ENCODE peak calls at places on chromosomes 7 and 10, in five cellular contexts. One of them, this sample, is unnamed.

GRCh38 chr10:114498413-114499111 is 94.3 kb upstream of the AFAP1L2 start:
- DNase-seq in IMR-90: no peak
- DNase-seq in SK-N-SH: no peak
- DNase-seq in K562: no peak
- DNase-seq in A549: no peak
- DNase-seq in this sample: peak

GRCh38 chr10:43680035-43680434 is 31.4 kb upstream of the ZNF32 start:
- DNase-seq in IMR-90: peak
- DNase-seq in SK-N-SH: no peak
- DNase-seq in K562: peak
- DNase-seq in A549: no peak
- DNase-seq in this sample: no peak

GRCh38 chr7:1931248-1931950 is 261.3 kb downstream of the ELFN1 start:
- DNase-seq in IMR-90: peak
- DNase-seq in SK-N-SH: no peak
- DNase-seq in K562: no peak
- DNase-seq in A549: no peak
- DNase-seq in this sample: no peak

GRCh38 chr10:84204122-84204521 is 9.8 kb downstream of the CDHR1 start:
- DNase-seq in IMR-90: no peak
- DNase-seq in SK-N-SH: peak
- DNase-seq in K562: peak
- DNase-seq in A549: no peak
- DNase-seq in this sample: no peak

GRCh38 chr10:1074063-1074747 is 18.0 kb downstream of the WDR37 start:
- DNase-seq in IMR-90: no peak
- DNase-seq in SK-N-SH: no peak
- DNase-seq in K562: no peak
- DNase-seq in A549: no peak
- DNase-seq in this sample: no peak

GRCh38 chr7:101941481-101942383 is 124.3 kb downstream of the CUX1 start:
- DNase-seq in IMR-90: peak
- DNase-seq in SK-N-SH: no peak
- DNase-seq in K562: peak
- DNase-seq in A549: peak
- DNase-seq in this sample: no peak

GRCh38 chr10:13732485-13732884 is 145.7 kb downstream of the PRPF18 start:
- DNase-seq in IMR-90: no peak
- DNase-seq in SK-N-SH: no peak
- DNase-seq in K562: no peak
- DNase-seq in A549: no peak
- DNase-seq in this sample: no peak

GRCh38 chr10:69479737-69480412 is 28.6 kb downstream of the TSPAN15 start:
- DNase-seq in IMR-90: no peak
- DNase-seq in SK-N-SH: no peak
- DNase-seq in K562: no peak
- DNase-seq in A549: no peak
- DNase-seq in this sample: no peak

GRCh38 chr10:133100706-133101463 is 13.2 kb downstream of the ADGRA1 start:
- DNase-seq in IMR-90: no peak
- DNase-seq in SK-N-SH: no peak
- DNase-seq in K562: peak
- DNase-seq in A549: no peak
- DNase-seq in this sample: no peak

GRCh38 chr10:59688921-59689351 is 20.7 kb downstream of the SLC16A9 start:
- DNase-seq in IMR-90: no peak
- DNase-seq in SK-N-SH: no peak
- DNase-seq in K562: no peak
- DNase-seq in A549: no peak
- DNase-seq in this sample: no peak

GRCh38 chr10:78299861-78300453 is 266.3 kb downstream of the RPS24 start:
- DNase-seq in IMR-90: no peak
- DNase-seq in SK-N-SH: no peak
- DNase-seq in K562: no peak
- DNase-seq in A549: no peak
- DNase-seq in this sample: peak

GRCh38 chr10:121659236-121659635 is 61.0 kb upstream of the FGFR2 start:
- DNase-seq in IMR-90: no peak
- DNase-seq in SK-N-SH: no peak
- DNase-seq in K562: no peak
- DNase-seq in A549: no peak
- DNase-seq in this sample: no peak

GRCh38 chr10:113087082-113088029 is 137.3 kb downstream of the TCF7L2 start:
- DNase-seq in IMR-90: peak
- DNase-seq in SK-N-SH: no peak
- DNase-seq in K562: peak
- DNase-seq in A549: peak
- DNase-seq in this sample: no peak

GRCh38 chr7:96723622-96724021 is 14.0 kb upstream of the SEM1 start:
- DNase-seq in IMR-90: no peak
- DNase-seq in SK-N-SH: no peak
- DNase-seq in K562: no peak
- DNase-seq in A549: no peak
- DNase-seq in this sample: no peak

GRCh38 chr7:9835204-9835603 is 1138.5 kb upstream of the PHF14 start:
- DNase-seq in IMR-90: no peak
- DNase-seq in SK-N-SH: no peak
- DNase-seq in K562: no peak
- DNase-seq in A549: no peak
- DNase-seq in this sample: no peak

GRCh38 chr10:78165617-78166016 is 132.0 kb downstream of the RPS24 start:
- DNase-seq in IMR-90: no peak
- DNase-seq in SK-N-SH: peak
- DNase-seq in K562: no peak
- DNase-seq in A549: no peak
- DNase-seq in this sample: no peak

GRCh38 chr7:133433165-133433812 is 180.4 kb downstream of the EXOC4 start:
- DNase-seq in IMR-90: no peak
- DNase-seq in SK-N-SH: no peak
- DNase-seq in K562: no peak
- DNase-seq in A549: no peak
- DNase-seq in this sample: no peak
- TF ChIP-seq RCOR1 in IMR-90: no peak
- TF ChIP-seq RCOR1 in SK-N-SH: no peak
- TF ChIP-seq RCOR1 in K562: no peak
- TF ChIP-seq RCOR1 in A549: no peak
- TF ChIP-seq RCOR1 in this sample: no peak

DNA sequence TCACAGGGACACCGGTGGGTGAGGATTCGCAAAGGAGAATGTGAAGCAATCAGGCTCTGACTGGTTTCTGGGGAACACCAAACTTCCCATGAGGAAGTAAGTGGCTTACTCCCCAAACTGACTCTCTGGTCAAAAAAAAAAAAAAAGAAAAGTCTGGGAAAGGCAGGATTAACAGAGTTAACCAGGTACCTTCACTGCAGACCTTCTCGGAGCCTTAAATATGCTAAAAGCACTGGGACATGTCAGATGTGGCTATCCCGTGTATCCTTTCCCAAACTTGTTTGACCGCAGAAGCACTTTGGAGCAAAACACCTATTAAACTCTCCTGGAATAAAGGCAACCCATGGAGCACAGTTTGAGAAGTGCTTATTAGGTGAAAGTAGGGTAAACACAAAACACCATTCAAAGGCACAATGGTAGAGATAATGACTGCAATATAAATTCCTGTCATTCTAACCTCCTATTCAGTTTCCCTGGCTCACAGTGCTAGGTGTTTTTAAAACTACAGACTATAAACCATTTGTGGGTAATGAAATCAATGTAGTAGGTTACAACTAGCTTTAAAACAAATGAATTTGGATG is 44.1 kb upstream of the MXI1 start:
- DNase-seq in IMR-90: no peak
- DNase-seq in SK-N-SH: no peak
- DNase-seq in K562: no peak
- DNase-seq in A549: no peak
- DNase-seq in this sample: no peak
- TF ChIP-seq RCOR1 in IMR-90: no peak
- TF ChIP-seq RCOR1 in SK-N-SH: no peak
- TF ChIP-seq RCOR1 in K562: no peak
- TF ChIP-seq RCOR1 in A549: no peak
- TF ChIP-seq RCOR1 in this sample: no peak

GRCh38 chr7:100823534-100823933 is 3.8 kb downstream of the EPHB4 start:
- DNase-seq in IMR-90: no peak
- DNase-seq in SK-N-SH: no peak
- DNase-seq in K562: no peak
- DNase-seq in A549: no peak
- DNase-seq in this sample: no peak
- TF ChIP-seq RCOR1 in IMR-90: no peak
- TF ChIP-seq RCOR1 in SK-N-SH: no peak
- TF ChIP-seq RCOR1 in K562: no peak
- TF ChIP-seq RCOR1 in A549: no peak
- TF ChIP-seq RCOR1 in this sample: no peak

DNA sequence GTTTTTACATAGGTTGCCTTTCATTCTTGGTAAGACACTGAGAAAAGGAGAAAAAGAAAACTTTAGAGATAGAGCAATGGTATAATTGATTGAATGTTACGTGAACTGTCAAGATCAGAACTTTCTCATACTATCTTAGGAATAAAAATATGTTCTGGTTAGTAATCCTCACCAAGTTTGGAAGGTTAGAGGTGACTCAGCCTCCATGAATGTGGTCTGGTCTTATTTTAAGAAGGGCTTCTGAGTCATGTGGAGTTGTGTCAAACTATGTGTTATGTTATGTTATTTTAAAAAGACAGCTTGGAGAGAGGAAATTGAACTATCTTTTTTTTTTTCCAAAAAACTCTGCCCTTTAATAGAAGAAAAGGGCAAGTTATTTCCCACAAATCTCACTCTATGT is 458.6 kb upstream of the KLF6 start:
- DNase-seq in IMR-90: peak
- DNase-seq in SK-N-SH: no peak
- DNase-seq in K562: no peak
- DNase-seq in A549: peak
- DNase-seq in this sample: no peak
- TF ChIP-seq RCOR1 in IMR-90: no peak
- TF ChIP-seq RCOR1 in SK-N-SH: no peak
- TF ChIP-seq RCOR1 in K562: no peak
- TF ChIP-seq RCOR1 in A549: no peak
- TF ChIP-seq RCOR1 in this sample: no peak

GRCh38 chr7:55516399-55516798 is 55.9 kb downstream of the VOPP1 start:
- DNase-seq in IMR-90: no peak
- DNase-seq in SK-N-SH: no peak
- DNase-seq in K562: no peak
- DNase-seq in A549: no peak
- DNase-seq in this sample: no peak

GRCh38 chr7:55514546-55515265 is 57.6 kb downstream of the VOPP1 start:
- DNase-seq in IMR-90: no peak
- DNase-seq in SK-N-SH: no peak
- DNase-seq in K562: no peak
- DNase-seq in A549: no peak
- DNase-seq in this sample: no peak

GRCh38 chr7:55517191-55517633 is 55.1 kb downstream of the VOPP1 start:
- DNase-seq in IMR-90: peak
- DNase-seq in SK-N-SH: no peak
- DNase-seq in K562: no peak
- DNase-seq in A549: no peak
- DNase-seq in this sample: peak

GRCh38 chr7:55513849-55514248 is 58.5 kb downstream of the VOPP1 start:
- DNase-seq in IMR-90: no peak
- DNase-seq in SK-N-SH: no peak
- DNase-seq in K562: no peak
- DNase-seq in A549: no peak
- DNase-seq in this sample: no peak

GRCh38 chr7:55515569-55516279 is 56.6 kb downstream of the VOPP1 start:
- DNase-seq in IMR-90: no peak
- DNase-seq in SK-N-SH: no peak
- DNase-seq in K562: no peak
- DNase-seq in A549: no peak
- DNase-seq in this sample: no peak
- TF ChIP-seq RCOR1 in IMR-90: no peak
- TF ChIP-seq RCOR1 in SK-N-SH: no peak
- TF ChIP-seq RCOR1 in K562: no peak
- TF ChIP-seq RCOR1 in A549: no peak
- TF ChIP-seq RCOR1 in this sample: peak

GRCh38 chr10:17123062-17123661 is 6.4 kb downstream of the CUBN start:
- DNase-seq in IMR-90: peak
- DNase-seq in SK-N-SH: no peak
- DNase-seq in K562: no peak
- DNase-seq in A549: no peak
- DNase-seq in this sample: no peak

GRCh38 chr10:17123961-17124360 is 5.7 kb downstream of the CUBN start:
- DNase-seq in IMR-90: no peak
- DNase-seq in SK-N-SH: no peak
- DNase-seq in K562: no peak
- DNase-seq in A549: no peak
- DNase-seq in this sample: no peak

GRCh38 chr10:17119845-17120244 is 9.8 kb downstream of the CUBN start:
- DNase-seq in IMR-90: no peak
- DNase-seq in SK-N-SH: no peak
- DNase-seq in K562: no peak
- DNase-seq in A549: no peak
- DNase-seq in this sample: no peak

GRCh38 chr10:17120711-17121110 is 8.9 kb downstream of the CUBN start:
- DNase-seq in IMR-90: no peak
- DNase-seq in SK-N-SH: no peak
- DNase-seq in K562: no peak
- DNase-seq in A549: no peak
- DNase-seq in this sample: no peak

GRCh38 chr10:17122052-17122451 is 7.6 kb downstream of the CUBN start:
- DNase-seq in IMR-90: no peak
- DNase-seq in SK-N-SH: no peak
- DNase-seq in K562: no peak
- DNase-seq in A549: no peak
- DNase-seq in this sample: no peak
- TF ChIP-seq RCOR1 in IMR-90: no peak
- TF ChIP-seq RCOR1 in SK-N-SH: no peak
- TF ChIP-seq RCOR1 in K562: peak
- TF ChIP-seq RCOR1 in A549: no peak
- TF ChIP-seq RCOR1 in this sample: no peak

GRCh38 chr10:10053051-10053450 is 964.6 kb upstream of the CELF2 start:
- DNase-seq in IMR-90: no peak
- DNase-seq in SK-N-SH: no peak
- DNase-seq in K562: no peak
- DNase-seq in A549: no peak
- DNase-seq in this sample: no peak

GRCh38 chr10:10055656-10056445 is 961.8 kb upstream of the CELF2 start:
- DNase-seq in IMR-90: peak
- DNase-seq in SK-N-SH: no peak
- DNase-seq in K562: no peak
- DNase-seq in A549: no peak
- DNase-seq in this sample: no peak

GRCh38 chr10:10056958-10057357 is 960.7 kb upstream of the CELF2 start:
- DNase-seq in IMR-90: peak
- DNase-seq in SK-N-SH: peak
- DNase-seq in K562: no peak
- DNase-seq in A549: no peak
- DNase-seq in this sample: no peak
- TF ChIP-seq RCOR1 in IMR-90: no peak
- TF ChIP-seq RCOR1 in SK-N-SH: no peak
- TF ChIP-seq RCOR1 in K562: no peak
- TF ChIP-seq RCOR1 in A549: no peak
- TF ChIP-seq RCOR1 in this sample: no peak